ENCODE peak calls at places on chromosome 16, in five cellular contexts. U is psoas muscle; A is NCI-H1092; F is stimulated activated CD4-positive, alpha-beta T cell treated with anti-CD3 and anti-CD28 coated beads, Interleukin-2, amount 100 ng/mL, for 48 hours; E is fibroblast of pulmonary artery. C is an unnamed sample.

GRCh38 chr16:72860726-72861562 is 187.0 kb downstream of the ZFHX3 start:
- DNase-seq in U (no peak), A (no peak), F (no peak), E (no peak), C (no peak)

GRCh38 chr16:84177740-84178070 is 9.2 kb downstream of the TAF1C start:
- DNase-seq in E (peak), A (no peak), F (no peak), U (no peak), C (no peak)

GRCh38 chr16:525520-526180 is 1.9 kb upstream of the CAPN15 start:
- DNase-seq in E (peak), U (no peak), F (peak), A (no peak), C (no peak)

GRCh38 chr16:67397812-67398545 is 4.7 kb upstream of the TPPP3 start:
- DNase-seq in A (no peak), E (no peak), U (peak), F (no peak), C (no peak)

GRCh38 chr16:85403693-85404092 is 209.4 kb upstream of the GSE1 start:
- DNase-seq in F (no peak), U (no peak), A (no peak), E (no peak), C (no peak)

GRCh38 chr16:58026705-58027340 is 1.3 kb downstream of the MMP15 start:
- DNase-seq in F (no peak), U (no peak), A (no peak), E (no peak), C (no peak)

GRCh38 chr16:49491736-49492089 is 118.1 kb downstream of the C16orf78 start:
- DNase-seq in E (no peak), F (no peak), A (no peak), U (peak), C (no peak)

GRCh38 chr16:1903220-1903574 is 15.0 kb downstream of the HS3ST6 start:
- DNase-seq in F (no peak), A (no peak), E (no peak), U (peak), C (no peak)

GRCh38 chr16:69166221-69166833 is 20.6 kb upstream of the SNTB2 start:
- DNase-seq in A (no peak), E (no peak), F (peak), U (no peak), C (no peak)

GRCh38 chr16:19143241-19143640 is 24.8 kb upstream of the SYT17 start:
- DNase-seq in F (no peak), A (no peak), E (no peak), U (no peak), C (peak)

GRCh38 chr16:70331588-70332358 is 14.9 kb upstream of the DDX19A start:
- DNase-seq in U (peak), F (no peak), A (no peak), E (peak), C (no peak)

GRCh38 chr16:53913082-53913870 is 209.3 kb downstream of the FTO start:
- DNase-seq in U (no peak), A (no peak), E (peak), F (no peak), C (peak)

GRCh38 chr16:65547799-65548446 is 426.1 kb upstream of the CDH11 start:
- DNase-seq in E (peak), F (no peak), U (no peak), A (no peak), C (no peak)

GRCh38 chr16:72783716-72784320 is 264.1 kb downstream of the ZFHX3 start:
- DNase-seq in E (peak), A (no peak), U (no peak), F (no peak), C (no peak)

GRCh38 chr16:46555981-46556380 is 65.2 kb downstream of the SHCBP1 start:
- DNase-seq in F (no peak), A (no peak), E (no peak), U (no peak), C (no peak)

GRCh38 chr16:79947771-79948170 is 347.2 kb upstream of the MAF start:
- DNase-seq in E (no peak), A (no peak), F (no peak), U (no peak), C (no peak)

GRCh38 chr16:11546522-11547485 is 39.9 kb downstream of the LITAF start:
- DNase-seq in A (no peak), E (peak), F (no peak), U (no peak), C (no peak)

GRCh38 chr16:58614212-58614611 is 15.4 kb downstream of the CNOT1 start:
- DNase-seq in F (no peak), E (peak), U (no peak), A (no peak), C (no peak)

GRCh38 chr16:27515874-27516353 is 33.8 kb downstream of the GTF3C1 start:
- DNase-seq in A (no peak), U (peak), F (peak), E (peak), C (no peak)

GRCh38 chr16:79272141-79272577 is 328.4 kb downstream of the MAF start:
- DNase-seq in U (no peak), A (no peak), F (peak), E (no peak), C (no peak)

GRCh38 chr16:75196826-75197225 is 10.1 kb downstream of the CTRB2 start:
- DNase-seq in F (no peak), U (no peak), E (no peak), A (no peak), C (no peak)

C was measured in NCI-H2227 treated with DMSO at 0.1 percent for 48 hours.